ENCODE peak calls at places on chromosomes 12 and 14, in nine cellular contexts. P, T, Z, R, E, N, Y, I and U are unnamed samples.

GRCh38 chr12:109621864-109622485 is 48.4 kb downstream of the MVK start:
- DNase-seq in Z (no peak), N (no peak), R (no peak), E (no peak), T (no peak), Y (no peak), P (no peak), I (no peak), U (no peak)

GRCh38 chr12:130804216-130804615 is 34.8 kb downstream of the STX2 start:
- DNase-seq in E (peak), N (no peak), I (no peak), R (no peak), P (no peak), Y (peak), Z (no peak), T (no peak), U (no peak)

GRCh38 chr14:103763730-103764488 is 48.3 kb downstream of the ZFYVE21 start:
- DNase-seq in P (no peak), Z (no peak), E (no peak), I (no peak), N (peak), R (no peak), T (no peak), Y (no peak), U (peak)

GRCh38 chr12:88153959-88154358 is 11.9 kb downstream of the TMTC3 start:
- DNase-seq in N (no peak), Z (peak), Y (peak), E (peak), R (peak), P (no peak), T (no peak), I (peak), U (no peak)

GRCh38 chr12:50088577-50089335 is 3.6 kb downstream of the SMARCD1 start:
- DNase-seq in E (peak), I (peak), N (peak), P (no peak), R (no peak), Z (no peak), T (no peak), Y (peak), U (no peak)

GRCh38 chr14:21072102-21072501 is 2.0 kb downstream of the ARHGEF40 start:
- DNase-seq in T (no peak), N (no peak), Y (peak), R (no peak), I (no peak), E (peak), Z (no peak), P (no peak), U (no peak)

GRCh38 chr14:68464716-68465115 is 328.2 kb downstream of the ZFP36L1 start:
- DNase-seq in T (no peak), Z (no peak), Y (peak), I (no peak), E (peak), P (no peak), N (no peak), R (no peak), U (no peak)

GRCh38 chr14:97162621-97163020 is 365.4 kb downstream of the VRK1 start:
- DNase-seq in I (no peak), Z (no peak), N (no peak), Y (no peak), T (no peak), R (no peak), P (no peak), E (no peak), U (no peak)

GRCh38 chr12:39846971-39847661 is 227.5 kb upstream of the ABCD2 start:
- DNase-seq in N (no peak), R (peak), P (no peak), T (no peak), E (no peak), I (no peak), Y (peak), Z (no peak), U (no peak)

GRCh38 chr14:41285193-41285748 is 321.4 kb upstream of the LRFN5 start:
- DNase-seq in R (no peak), P (no peak), E (peak), N (no peak), Y (peak), Z (peak), I (peak), T (no peak), U (no peak)

GRCh38 chr12:98743362-98743953 is 98.4 kb downstream of the APAF1 start:
- DNase-seq in P (no peak), Y (no peak), R (no peak), N (no peak), Z (no peak), I (peak), E (peak), T (no peak), U (no peak)

GRCh38 chr12:62738105-62738504 is 196.8 kb downstream of the PPM1H start:
- DNase-seq in Y (no peak), N (no peak), E (peak), T (no peak), R (no peak), P (no peak), Z (no peak), I (no peak), U (no peak)

GRCh38 chr14:52079239-52079956 is 10.5 kb upstream of the NID2 start:
- DNase-seq in Z (no peak), N (no peak), P (no peak), E (peak), I (no peak), Y (no peak), T (no peak), R (no peak), U (no peak)

GRCh38 chr14:33617154-33617553 is 333.7 kb downstream of the EGLN3 start:
- DNase-seq in Y (peak), R (peak), E (peak), I (no peak), T (no peak), Z (peak), N (no peak), P (no peak), U (no peak)

DNA sequence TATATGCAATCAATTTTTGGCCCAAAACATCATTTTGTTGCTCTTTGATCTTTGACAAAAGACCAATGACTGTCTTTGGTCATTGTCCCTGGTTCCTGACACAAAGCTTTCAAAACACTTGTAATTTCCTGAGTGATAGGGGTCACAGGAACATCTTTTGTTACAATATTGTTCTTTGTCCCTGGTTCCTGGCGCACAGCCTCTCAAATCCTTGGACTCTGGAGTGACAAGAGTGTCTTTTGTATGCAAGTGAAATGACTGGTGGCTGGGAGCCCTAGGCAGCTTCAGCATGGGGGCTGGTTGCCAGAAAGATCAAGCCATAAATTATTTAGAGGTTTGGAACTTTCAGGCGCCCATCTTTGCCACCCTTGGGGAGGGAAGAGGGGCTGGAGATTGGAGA is 53.9 kb downstream of the DNAH10 start:
- DNase-seq in E (no peak), P (no peak), T (no peak), Z (no peak), N (no peak), I (no peak), R (no peak), Y (no peak), U (no peak)
- H3K4me3 ChIP-seq in E (no peak), P (no peak), T (no peak), Z (no peak), N (no peak), I (no peak), R (no peak), Y (no peak), U (no peak)

GRCh38 chr12:4899361-4899760 is 10.3 kb upstream of the KCNA1 start:
- DNase-seq in E (no peak), I (no peak), T (no peak), N (no peak), P (no peak), R (no peak), Y (no peak), Z (no peak), U (no peak)
- TF ChIP-seq CTCF in E (no peak), I (no peak), T (no peak), N (peak), P (no peak), R (no peak), Y (peak), Z (peak), U (peak)

DNA sequence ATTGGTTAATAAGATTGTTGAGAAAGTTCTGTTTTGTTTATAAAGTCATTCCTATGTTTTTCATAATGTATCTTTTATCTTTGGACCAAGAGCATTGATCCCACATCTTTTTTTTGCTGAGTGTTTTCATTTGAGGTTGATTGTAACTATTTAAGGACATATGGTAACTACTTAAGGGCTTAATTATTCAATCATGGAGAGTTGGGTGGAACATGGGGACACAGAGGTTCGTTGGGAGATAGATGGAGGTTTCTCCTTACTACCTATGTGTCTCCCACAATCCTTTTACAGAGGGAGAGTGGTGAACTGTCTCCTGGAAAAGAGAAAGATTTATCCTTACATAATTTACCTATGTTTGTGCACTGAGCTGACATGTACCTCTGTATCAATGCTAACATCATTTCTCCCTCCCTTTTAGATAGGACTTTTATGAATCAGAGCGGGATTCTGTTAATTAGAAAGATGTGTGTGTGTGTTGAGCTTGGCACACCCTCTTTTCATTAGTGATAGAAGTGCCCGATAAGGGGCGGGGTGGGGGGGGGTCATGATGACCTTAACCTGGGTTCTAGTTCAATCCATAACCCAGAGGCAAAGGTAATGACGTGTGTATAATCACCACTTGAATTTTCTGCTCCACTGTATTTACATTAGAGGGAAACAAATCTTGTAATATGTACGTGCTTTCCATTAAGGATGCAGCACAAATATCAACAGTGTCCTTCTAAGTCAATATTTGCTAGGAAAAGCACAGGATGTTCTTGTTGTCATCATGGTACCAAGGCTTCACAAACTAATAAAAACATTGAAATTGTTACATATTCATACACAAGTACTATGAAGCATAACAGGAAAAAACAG is 121.0 kb upstream of the SLC38A2 start:
- DNase-seq in T (no peak), I (no peak), N (no peak), R (no peak), Z (no peak), P (no peak), E (peak), Y (peak), U (no peak)
- H3K4me3 ChIP-seq in T (no peak), I (no peak), N (no peak), R (no peak), Z (no peak), P (no peak), E (no peak), Y (no peak), U (no peak)

GRCh38 chr14:90331497-90332270 is at the start of gene NRDE2:
- DNase-seq in Z (peak), I (peak), T (peak), N (peak), R (peak), Y (peak), P (peak), E (peak), U (peak)
- TF ChIP-seq CTCF in Z (no peak), I (no peak), T (no peak), N (no peak), R (no peak), Y (no peak), P (no peak), E (no peak), U (no peak)

GRCh38 chr12:20040844-20041243 is 327.5 kb upstream of the PDE3A start:
- DNase-seq in Y (no peak), Z (peak), R (no peak), E (no peak), T (peak), P (no peak), N (no peak), I (peak), U (no peak)
- H3K4me3 ChIP-seq in Y (no peak), Z (no peak), R (no peak), E (no peak), T (no peak), P (no peak), N (no peak), I (no peak), U (no peak)

GRCh38 chr12:113942209-113942608 is 23.9 kb downstream of the RBM19 start:
- DNase-seq in E (no peak), I (no peak), T (no peak), Z (no peak), Y (no peak), R (no peak), P (no peak), N (no peak), U (no peak)
- TF ChIP-seq CTCF in E (no peak), I (no peak), T (no peak), Z (no peak), Y (no peak), R (no peak), P (no peak), N (no peak), U (no peak)

GRCh38 chr12:120249875-120250795 is 15.4 kb downstream of the PXN start:
- DNase-seq in T (peak), Y (no peak), E (peak), Z (no peak), P (no peak), I (no peak), R (no peak), N (no peak), U (peak)

GRCh38 chr12:120247183-120247582 is 18.3 kb downstream of the PXN start:
- DNase-seq in Z (no peak), P (no peak), N (no peak), E (no peak), T (no peak), Y (no peak), I (no peak), R (no peak), U (no peak)

GRCh38 chr12:120249266-120249874 is 16.2 kb downstream of the PXN start:
- DNase-seq in I (no peak), Z (no peak), T (no peak), P (no peak), E (no peak), Y (no peak), N (no peak), R (no peak), U (no peak)

GRCh38 chr12:120242971-120243699 is 22.4 kb downstream of the PXN start:
- DNase-seq in Y (no peak), N (no peak), T (no peak), E (no peak), R (no peak), Z (no peak), I (no peak), P (no peak), U (no peak)

DNA sequence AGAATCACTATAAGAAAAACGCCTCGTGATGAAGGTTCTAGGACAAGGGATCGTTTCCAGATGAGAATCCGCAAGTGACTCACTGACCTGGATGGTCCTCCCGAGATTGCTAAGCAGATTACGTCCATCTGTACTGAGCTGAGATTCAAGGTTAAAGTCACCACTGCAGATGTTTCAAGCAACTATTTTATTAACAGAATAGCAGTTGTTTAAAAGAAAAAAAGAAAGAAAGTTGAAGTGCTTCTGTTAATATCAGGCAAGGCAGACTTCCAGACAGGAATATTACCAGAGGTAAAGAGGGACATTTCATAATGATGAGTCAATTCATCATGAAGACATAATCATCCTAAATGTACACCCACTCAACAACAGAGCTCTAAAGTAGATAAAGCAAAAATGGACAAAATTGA is 17.9 kb downstream of the PXN start:
- DNase-seq in P (no peak), E (peak), Y (peak), R (no peak), T (no peak), Z (no peak), N (no peak), I (no peak), U (no peak)
- H3K4me3 ChIP-seq in P (no peak), E (no peak), Y (no peak), R (no peak), T (no peak), Z (no peak), N (no peak), I (no peak), U (no peak)

DNA sequence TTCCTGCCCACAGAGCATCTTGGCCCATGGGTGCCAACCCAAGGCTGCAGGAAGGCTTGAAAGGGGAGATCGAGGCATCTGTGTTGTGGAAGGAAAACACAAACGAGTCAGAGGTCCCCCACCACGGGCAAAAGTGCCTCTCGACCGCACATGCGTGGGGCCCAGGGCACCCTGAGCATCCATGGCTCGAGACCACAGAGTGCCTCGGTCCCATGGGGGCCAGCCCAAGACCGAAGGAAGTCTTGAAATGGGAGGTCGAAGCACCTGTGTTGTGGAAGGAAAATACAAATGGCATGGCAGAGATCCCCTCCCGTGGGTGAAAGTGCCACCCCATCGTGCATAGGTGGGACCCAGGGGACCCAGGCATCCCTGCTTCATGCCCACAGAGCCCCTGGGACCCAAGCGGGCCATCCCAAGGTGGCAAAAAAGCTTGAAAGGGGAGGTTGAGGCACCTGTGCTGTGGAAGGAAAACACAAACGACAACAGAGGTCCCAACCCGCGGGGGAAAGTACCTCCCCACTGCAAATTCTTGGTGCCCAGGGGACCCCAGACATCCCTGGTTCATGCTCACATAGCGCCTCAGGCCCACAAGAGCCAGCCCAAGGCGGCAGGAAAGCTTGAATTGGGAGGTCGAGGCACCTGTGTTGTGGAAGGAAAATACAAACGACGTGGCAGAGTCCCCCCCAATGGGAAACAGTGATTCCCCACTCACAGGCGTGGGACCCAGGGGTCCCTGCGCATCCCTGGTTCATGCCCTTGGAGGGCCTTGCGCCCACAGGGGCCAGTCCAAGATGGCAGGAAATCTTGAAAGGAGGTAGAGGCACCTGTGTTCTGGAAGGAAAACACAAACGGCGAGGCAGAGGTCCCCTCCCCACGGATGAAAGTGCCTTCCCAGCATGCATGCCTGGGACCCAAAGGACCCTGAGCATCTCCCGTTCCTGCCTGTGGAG is 373.0 kb downstream of the ALG10 start:
- DNase-seq in T (peak), Z (no peak), R (no peak), N (no peak), E (no peak), P (peak), Y (no peak), I (no peak), U (no peak)
- TF ChIP-seq CTCF in T (no peak), Z (no peak), R (no peak), N (no peak), E (no peak), P (no peak), Y (no peak), I (no peak), U (no peak)